ENCODE peak calls at places on chromosomes 12 and 14, in six cellular contexts. W is fibroblast of the aortic adventitia, U is dorsolateral prefrontal cortex, D is endothelial cell, R is lower lobe of right lung, Z is right lobe of liver. X is an unnamed sample.
A peak's percentile ranks its signal among the peaks of the same experiment; 100 is the strongest.

GRCh38 chr14:77458249-77458950 is 507 bp downstream of the AHSA1 start:
- DNase-seq in Z (peak; percentile 50), D (peak; percentile 31), W (peak; percentile 35), U (no peak), R (peak; percentile 50), X (no peak)

GRCh38 chr12:43722621-43723020 is 36.0 kb downstream of the PUS7L start:
- DNase-seq in W (no peak), Z (no peak), U (no peak), R (no peak), D (no peak), X (no peak)

GRCh38 chr14:100105357-100106169 is 40.3 kb downstream of the EVL start:
- DNase-seq in R (no peak), D (no peak), U (no peak), Z (no peak), W (no peak), X (no peak)

GRCh38 chr14:34018125-34018524 is 67.3 kb upstream of the EGLN3 start:
- DNase-seq in Z (no peak), U (no peak), W (no peak), R (no peak), D (no peak), X (no peak)

GRCh38 chr12:67803450-67804034 is 155.0 kb downstream of the DYRK2 start:
- DNase-seq in R (no peak), U (no peak), W (no peak), D (no peak), Z (no peak), X (no peak)

GRCh38 chr12:112124918-112125249 is 476 bp upstream of the TRAFD1 start:
- DNase-seq in R (no peak), D (no peak), Z (no peak), W (no peak), U (no peak), X (no peak)

GRCh38 chr12:9820281-9820930 is 6.9 kb upstream of the KLRF1 start:
- DNase-seq in R (no peak), U (no peak), D (no peak), Z (no peak), W (no peak), X (no peak)

GRCh38 chr14:100359881-100360280 is 36.7 kb downstream of the SLC25A47 start:
- DNase-seq in D (no peak), U (no peak), R (no peak), W (no peak), Z (no peak), X (no peak)

GRCh38 chr12:53722450-53723041 is 4.7 kb downstream of the CALCOCO1 start:
- DNase-seq in W (no peak), D (no peak), Z (no peak), R (no peak), U (no peak), X (no peak)

GRCh38 chr12:34253674-34254073 is 231.4 kb downstream of the ALG10 start:
- DNase-seq in Z (no peak), U (no peak), W (no peak), R (no peak), D (no peak), X (no peak)

GRCh38 chr14:62670526-62670925 is 374.7 kb downstream of the KCNH5 start:
- DNase-seq in R (no peak), W (peak; percentile 8), U (no peak), Z (no peak), D (no peak), X (no peak)

GRCh38 chr14:101497910-101498860 is 63.1 kb upstream of the DIO3 start:
- DNase-seq in R (peak; percentile 14), Z (peak; percentile 8), U (no peak), D (no peak), W (no peak), X (no peak)

GRCh38 chr14:22737052-22737451 is 29.4 kb upstream of the OXA1L start:
- DNase-seq in U (no peak), R (no peak), D (no peak), Z (no peak), W (no peak), X (no peak)

GRCh38 chr12:188910-189621 is 24.9 kb downstream of the SLC6A12 start:
- DNase-seq in D (peak; percentile 79), W (peak; percentile 42), R (peak; percentile 64), U (no peak), Z (peak; percentile 62), X (peak; percentile 80)

GRCh38 chr14:26132061-26132460 is 465.8 kb downstream of the NOVA1 start:
- DNase-seq in U (no peak), W (peak; percentile 84), D (no peak), Z (no peak), R (no peak), X (no peak)

GRCh38 chr14:26138764-26139445 is 458.9 kb downstream of the NOVA1 start:
- DNase-seq in Z (no peak), R (no peak), U (no peak), W (peak; percentile 68), D (no peak), X (no peak)

DNA sequence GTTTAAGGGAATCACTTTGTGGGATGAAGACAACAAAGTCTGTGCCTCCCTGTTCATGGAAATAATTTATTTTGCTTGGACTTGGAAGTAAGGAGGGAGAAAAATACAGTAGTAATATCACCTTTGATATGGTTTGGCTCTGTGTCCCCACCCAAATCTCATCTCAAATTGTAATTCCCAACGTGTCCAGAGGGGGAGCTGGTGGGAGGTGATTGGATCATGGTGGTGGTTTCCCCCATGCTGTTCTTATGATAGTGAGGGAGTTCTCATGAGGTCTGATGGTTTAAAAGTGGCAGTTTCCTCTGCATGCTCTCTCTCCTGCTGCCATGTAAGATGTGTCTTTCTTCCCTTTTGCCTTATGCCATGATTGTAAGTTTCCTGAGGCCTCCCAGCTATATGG is 460.7 kb downstream of the NOVA1 start:
- DNase-seq in R (no peak), U (no peak), D (no peak), Z (no peak), W (no peak), X (no peak)
- TF ChIP-seq CTCF in R (no peak), U (no peak), D (peak; percentile 63), Z (no peak), W (peak; percentile 26), X (no peak)

DNA sequence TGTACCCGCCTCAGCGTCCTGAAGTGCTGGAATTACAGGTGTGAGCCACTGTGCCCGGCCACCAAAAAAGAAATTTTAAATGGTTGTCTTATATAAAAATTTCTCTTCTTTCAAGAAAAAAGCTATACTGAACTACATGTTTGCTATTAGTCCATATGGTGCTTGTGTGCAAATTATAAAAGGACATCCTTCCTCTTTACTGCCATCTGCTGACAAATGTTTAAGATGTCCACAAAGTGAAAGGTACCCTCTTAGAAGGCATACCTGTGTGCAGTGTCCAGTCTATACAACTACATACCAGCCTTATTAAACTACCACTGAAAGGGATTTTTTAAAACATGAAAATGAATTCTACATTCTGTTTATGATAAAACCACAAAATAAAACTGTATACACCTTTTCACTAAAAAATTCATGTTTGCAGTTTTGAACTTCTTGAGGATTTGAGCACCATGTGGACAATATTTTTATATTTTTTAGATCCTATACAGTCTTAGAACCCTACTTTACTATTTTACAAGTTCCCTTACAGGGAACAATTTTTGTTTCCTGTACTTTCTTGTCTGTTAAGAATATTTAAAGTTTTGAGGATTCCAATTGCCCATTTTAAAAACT is 32.8 kb upstream of the TOMM20L start:
- DNase-seq in U (no peak), R (no peak), Z (no peak), D (no peak), W (peak; percentile 27), X (no peak)
- TF ChIP-seq CTCF in U (peak; percentile 33), R (peak; percentile 21), Z (peak; percentile 44), D (no peak), W (peak; percentile 30), X (peak; percentile 40)

GRCh38 chr12:50283230-50283923 is at the start of gene LIMA1:
- DNase-seq in R (peak; percentile 95), U (peak; percentile 83), D (peak; percentile 91), W (peak; percentile 80), Z (peak; percentile 93), X (peak; percentile 94)
- TF ChIP-seq CTCF in R (peak; percentile 46), U (no peak), D (no peak), W (no peak), Z (no peak), X (no peak)

GRCh38 chr14:26527095-26527494 is 70.7 kb downstream of the NOVA1 start:
- DNase-seq in Z (no peak), W (peak; percentile 18), U (no peak), D (no peak), R (no peak), X (no peak)

GRCh38 chr14:26522985-26523384 is 74.8 kb downstream of the NOVA1 start:
- DNase-seq in Z (no peak), U (no peak), R (no peak), D (no peak), W (peak; percentile 88), X (no peak)

GRCh38 chr14:26528415-26529182 is 69.2 kb downstream of the NOVA1 start:
- DNase-seq in D (no peak), R (no peak), W (peak; percentile 95), Z (no peak), U (no peak), X (no peak)

GRCh38 chr14:26525057-26525456 is 72.8 kb downstream of the NOVA1 start:
- DNase-seq in W (peak; percentile 58), Z (no peak), D (no peak), U (no peak), R (no peak), X (no peak)

GRCh38 chr14:26526132-26526531 is 71.7 kb downstream of the NOVA1 start:
- DNase-seq in W (peak; percentile 69), D (no peak), Z (no peak), U (no peak), R (no peak), X (no peak)
- TF ChIP-seq CTCF in W (no peak), D (no peak), Z (no peak), U (no peak), R (no peak), X (no peak)

X was measured in progenitor cell of endocrine pancreas.